ENCODE peak calls at places on chromosomes 1 and 21, in five cellular contexts. F is AG09319, K is uterus, L is endothelial cell, A is astrocyte of the spinal cord. C is an unnamed sample.

GRCh38 chr1:50438945-50439344 is 15.7 kb upstream of the DMRTA2 start:
- DNase-seq in F (no peak), K (no peak), L (no peak), A (no peak), C (no peak)

GRCh38 chr1:207867136-207868081 is 43.5 kb downstream of the CD34 start:
- DNase-seq in F (no peak), K (no peak), L (no peak), A (no peak), C (no peak)

GRCh38 chr21:45517249-45518065 is 24.8 kb downstream of the SLC19A1 start:
- DNase-seq in F (no peak), K (no peak), L (no peak), A (no peak), C (peak; percentile 75)

GRCh38 chr21:45559216-45560105 is 17.2 kb upstream of the SLC19A1 start:
- DNase-seq in F (no peak), K (no peak), L (no peak), A (no peak), C (no peak)

GRCh38 chr1:32741417-32742131 is 39.0 kb upstream of the SYNC start:
- DNase-seq in F (no peak), K (no peak), L (peak; percentile 37), A (no peak), C (no peak)

GRCh38 chr1:88061106-88061829 is 622.8 kb upstream of the PKN2 start:
- DNase-seq in F (peak; percentile 10), K (peak; percentile 17), L (peak; percentile 31), A (peak; percentile 58), C (no peak)

GRCh38 chr1:111280267-111280666 is 10.4 kb upstream of the CHIA start:
- DNase-seq in F (no peak), K (no peak), L (no peak), A (no peak), C (no peak)

GRCh38 chr21:21740207-21740606 is 742.0 kb downstream of the NCAM2 start:
- DNase-seq in F (no peak), K (no peak), L (no peak), A (no peak), C (no peak)

GRCh38 chr1:3461238-3461933 is 6.9 kb downstream of the ARHGEF16 start:
- DNase-seq in F (no peak), K (no peak), L (no peak), A (no peak), C (peak; percentile 79)

GRCh38 chr1:9322845-9323244 is 30.2 kb downstream of the SPSB1 start:
- DNase-seq in F (no peak), K (no peak), L (no peak), A (no peak), C (no peak)

GRCh38 chr1:222384536-222384935 is 163.4 kb downstream of the HHIPL2 start:
- DNase-seq in F (no peak), K (no peak), L (no peak), A (no peak), C (no peak)

GRCh38 chr1:156412653-156413309 is 43.8 kb downstream of the RHBG start:
- DNase-seq in F (no peak), K (no peak), L (no peak), A (no peak), C (no peak)

GRCh38 chr1:8203056-8203455 is 114.9 kb upstream of the SLC45A1 start:
- DNase-seq in F (no peak), K (no peak), L (no peak), A (no peak), C (no peak)

GRCh38 chr21:41948404-41948895 is 5.4 kb downstream of the C2CD2 start:
- DNase-seq in F (no peak), K (no peak), L (no peak), A (no peak), C (peak; percentile 39)

GRCh38 chr1:175504875-175505555 is 238.4 kb downstream of the TNR start:
- DNase-seq in F (no peak), K (no peak), L (no peak), A (no peak), C (no peak)

GRCh38 chr1:171835891-171836290 is 5.4 kb upstream of the DNM3 start:
- DNase-seq in F (no peak), K (no peak), L (no peak), A (no peak), C (no peak)

GRCh38 chr21:33286600-33287456 is 20.7 kb downstream of the IL10RB start:
- DNase-seq in F (no peak), K (peak; percentile 63), L (no peak), A (peak; percentile 82), C (no peak)

GRCh38 chr1:150619576-150620509 is 9.6 kb downstream of the ENSA start:
- DNase-seq in F (peak; percentile 36), K (no peak), L (no peak), A (peak; percentile 81), C (no peak)

GRCh38 chr1:2965676-2966075 is 55.6 kb upstream of the ACTRT2 start:
- DNase-seq in F (no peak), K (no peak), L (no peak), A (no peak), C (no peak)

GRCh38 chr1:71488555-71489252 is 407.9 kb upstream of the ZRANB2 start:
- DNase-seq in F (no peak), K (no peak), L (no peak), A (no peak), C (no peak)

GRCh38 chr1:48741380-48741779 is 35.3 kb downstream of the BEND5 start:
- DNase-seq in F (no peak), K (no peak), L (no peak), A (peak; percentile 67), C (no peak)

GRCh38 chr1:247111636-247112478 is 7.7 kb upstream of the ZNF669 start:
- DNase-seq in F (peak; percentile 20), K (peak; percentile 60), L (peak; percentile 36), A (peak; percentile 13), C (no peak)

GRCh38 chr1:62437273-62437945 is 560 bp downstream of the USP1 start:
- DNase-seq in F (no peak), K (peak; percentile 40), L (peak; percentile 33), A (peak; percentile 19), C (no peak)

DNA sequence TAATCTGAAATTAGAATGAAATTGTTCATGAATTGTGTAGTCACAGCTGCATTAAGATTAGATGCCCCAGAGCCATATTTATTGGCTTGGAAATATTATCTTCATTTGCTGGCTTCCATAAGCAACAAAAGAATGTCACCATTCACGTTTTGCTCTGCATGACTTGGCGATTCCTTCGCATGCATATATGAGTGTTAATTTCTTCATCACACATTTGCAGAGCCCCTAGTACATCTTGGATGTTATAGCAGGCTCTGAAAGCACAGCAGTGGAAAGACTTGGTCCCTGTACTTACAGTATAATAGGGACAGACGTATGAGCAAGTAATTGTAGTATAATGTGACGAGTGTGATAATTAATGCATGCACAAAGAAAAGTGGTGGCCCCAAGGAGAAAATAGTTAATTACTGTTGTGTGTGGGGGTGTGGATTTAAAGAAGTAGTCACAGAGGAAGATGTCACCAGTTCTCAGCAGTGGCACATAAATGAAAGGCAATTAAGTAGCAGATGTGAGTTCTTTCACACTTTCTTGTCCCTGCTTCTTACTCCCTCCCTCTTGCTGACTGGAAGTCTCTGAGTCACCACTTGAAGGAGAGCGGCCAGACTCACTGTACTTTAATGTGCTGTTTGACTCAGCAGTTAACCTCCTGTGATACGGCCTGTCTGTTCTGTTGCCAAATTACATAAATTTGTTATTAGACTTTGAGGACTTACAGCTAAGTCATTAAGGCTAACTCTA is 21.0 kb downstream of the S100A10 start:
- DNase-seq in F (no peak), K (peak; percentile 70), L (no peak), A (peak; percentile 87), C (no peak)
- TF ChIP-seq CTCF in F (no peak), K (no peak), L (no peak), A (no peak), C (no peak)

GRCh38 chr21:26169061-26169610 is 1.4 kb downstream of the APP start:
- DNase-seq in F (no peak), K (peak; percentile 40), L (peak; percentile 25), A (peak; percentile 79), C (no peak)
- TF ChIP-seq CTCF in F (peak; percentile 43), K (no peak), L (no peak), A (peak; percentile 43), C (peak; percentile 75)

DNA sequence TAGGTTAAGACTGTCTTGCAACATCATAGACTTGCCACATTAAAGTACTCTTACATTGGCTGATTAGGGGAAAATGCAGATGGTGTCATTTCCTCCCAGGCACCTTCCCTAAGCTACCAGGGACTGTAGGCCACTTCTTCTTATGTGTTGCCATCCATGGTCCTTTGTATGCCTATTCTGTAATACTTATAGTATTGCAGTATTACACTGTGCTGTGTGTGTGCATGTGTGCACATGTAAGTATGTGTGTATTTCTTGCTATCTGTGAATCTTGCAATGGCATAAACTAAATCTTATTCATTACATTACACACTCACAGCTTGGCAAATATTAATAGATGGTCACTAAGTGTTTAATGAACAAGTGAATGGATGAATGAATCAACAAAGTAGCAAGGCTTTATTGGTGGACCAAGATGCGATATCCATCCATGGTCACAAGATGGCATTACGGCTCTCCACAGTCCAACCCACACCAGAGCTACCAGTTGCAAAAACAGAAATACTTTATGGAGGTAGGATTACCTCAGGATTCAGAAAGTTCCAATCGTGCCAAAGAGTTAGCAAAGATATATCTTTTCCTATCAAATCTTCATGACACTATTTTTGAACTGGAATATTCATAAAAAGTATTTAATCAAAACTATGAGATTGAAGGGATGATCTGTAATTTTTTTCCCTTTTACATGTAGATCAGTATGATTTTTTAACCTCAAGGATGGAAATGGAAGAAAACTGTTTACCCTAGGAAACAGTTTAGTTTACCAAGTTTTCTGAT is 160.2 kb downstream of the DENND1B start:
- DNase-seq in F (no peak), K (no peak), L (peak; percentile 38), A (peak; percentile 48), C (no peak)
- TF ChIP-seq CTCF in F (peak; percentile 70), K (peak; percentile 32), L (peak; percentile 51), A (peak; percentile 76), C (peak; percentile 86)

GRCh38 chr1:215830221-215830620 is 263.1 kb downstream of the KCTD3 start:
- DNase-seq in F (no peak), K (no peak), L (no peak), A (no peak), C (no peak)

GRCh38 chr1:215819114-215819513 is 252.0 kb downstream of the KCTD3 start:
- DNase-seq in F (no peak), K (no peak), L (no peak), A (no peak), C (no peak)

DNA sequence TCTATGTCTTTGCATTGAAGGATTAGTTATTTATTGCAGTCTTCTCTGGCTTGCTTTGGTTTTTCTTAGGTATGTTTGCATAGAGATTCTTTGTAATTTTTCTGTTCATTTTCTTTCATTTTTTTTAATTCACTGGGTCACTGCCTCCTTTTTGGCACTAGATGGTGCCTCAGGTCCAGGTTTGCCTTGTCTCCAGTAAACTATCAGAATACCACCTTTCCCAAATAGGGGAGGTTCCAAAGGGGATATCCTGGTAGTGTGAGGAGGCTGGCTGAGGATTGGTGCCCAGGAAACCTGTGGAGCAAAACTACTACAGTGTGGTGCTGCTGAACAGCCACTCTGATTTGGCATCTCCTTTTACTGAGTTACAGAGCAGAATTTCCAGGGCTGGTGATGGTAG is 257.1 kb downstream of the KCTD3 start:
- DNase-seq in F (no peak), K (no peak), L (peak; percentile 11), A (peak; percentile 26), C (no peak)
- TF ChIP-seq CTCF in F (peak; percentile 52), K (no peak), L (peak; percentile 35), A (peak; percentile 55), C (peak; percentile 58)